ENCODE peak calls at places on chromosomes 5 and 9, in nine cellular contexts. One of them, this sample, is unnamed.

GRCh38 chr5:153237671-153238332 is 252.7 kb upstream of the GRIA1 start:
- DNase-seq in choroid plexus epithelial cell: peak
- DNase-seq in glutamatergic neuron: no peak
- DNase-seq in uterus: no peak
- DNase-seq in H1: no peak
- DNase-seq in fibroblast of the aortic adventitia: no peak
- DNase-seq in GM06990: peak
- DNase-seq in neural crest cell: no peak
- DNase-seq in kidney epithelial cell: no peak
- DNase-seq in this sample: no peak

GRCh38 chr9:96202971-96203780 is 98.8 kb downstream of the HSD17B3 start:
- DNase-seq in uterus: no peak
- DNase-seq in fibroblast of the aortic adventitia: no peak
- DNase-seq in kidney epithelial cell: no peak
- DNase-seq in glutamatergic neuron: no peak
- DNase-seq in H1: no peak
- DNase-seq in neural crest cell: no peak
- DNase-seq in choroid plexus epithelial cell: no peak
- DNase-seq in GM06990: no peak
- DNase-seq in this sample: no peak

GRCh38 chr5:1661831-1662558 is 137.6 kb downstream of the MRPL36 start:
- DNase-seq in H1: no peak
- DNase-seq in GM06990: no peak
- DNase-seq in choroid plexus epithelial cell: no peak
- DNase-seq in uterus: no peak
- DNase-seq in fibroblast of the aortic adventitia: no peak
- DNase-seq in kidney epithelial cell: no peak
- DNase-seq in glutamatergic neuron: no peak
- DNase-seq in neural crest cell: no peak
- DNase-seq in this sample: no peak

GRCh38 chr5:156375895-156376495 is 49.0 kb downstream of the SGCD start:
- DNase-seq in fibroblast of the aortic adventitia: no peak
- DNase-seq in glutamatergic neuron: no peak
- DNase-seq in GM06990: peak
- DNase-seq in choroid plexus epithelial cell: no peak
- DNase-seq in kidney epithelial cell: no peak
- DNase-seq in uterus: no peak
- DNase-seq in H1: no peak
- DNase-seq in neural crest cell: no peak
- DNase-seq in this sample: no peak

GRCh38 chr9:9563817-9564216 is 1049.0 kb downstream of the PTPRD start:
- DNase-seq in fibroblast of the aortic adventitia: no peak
- DNase-seq in GM06990: no peak
- DNase-seq in choroid plexus epithelial cell: no peak
- DNase-seq in neural crest cell: no peak
- DNase-seq in H1: no peak
- DNase-seq in glutamatergic neuron: no peak
- DNase-seq in uterus: no peak
- DNase-seq in kidney epithelial cell: peak
- DNase-seq in this sample: no peak

GRCh38 chr9:419571-420156 is 205.0 kb downstream of the DOCK8 start:
- DNase-seq in uterus: no peak
- DNase-seq in choroid plexus epithelial cell: peak
- DNase-seq in kidney epithelial cell: no peak
- DNase-seq in H1: no peak
- DNase-seq in GM06990: no peak
- DNase-seq in neural crest cell: no peak
- DNase-seq in fibroblast of the aortic adventitia: peak
- DNase-seq in glutamatergic neuron: no peak
- DNase-seq in this sample: no peak

GRCh38 chr9:123453904-123454321 is 97.9 kb downstream of the CRB2 start:
- DNase-seq in choroid plexus epithelial cell: no peak
- DNase-seq in H1: no peak
- DNase-seq in fibroblast of the aortic adventitia: no peak
- DNase-seq in uterus: no peak
- DNase-seq in GM06990: no peak
- DNase-seq in neural crest cell: peak
- DNase-seq in kidney epithelial cell: no peak
- DNase-seq in glutamatergic neuron: no peak
- DNase-seq in this sample: no peak

GRCh38 chr5:157819502-157820125 is 39.3 kb downstream of the CLINT1 start:
- DNase-seq in choroid plexus epithelial cell: peak
- DNase-seq in fibroblast of the aortic adventitia: peak
- DNase-seq in glutamatergic neuron: no peak
- DNase-seq in neural crest cell: no peak
- DNase-seq in GM06990: no peak
- DNase-seq in uterus: no peak
- DNase-seq in H1: no peak
- DNase-seq in kidney epithelial cell: no peak
- DNase-seq in this sample: no peak

GRCh38 chr5:116724971-116725370 is 150.3 kb upstream of the SEMA6A start:
- DNase-seq in H1: no peak
- DNase-seq in glutamatergic neuron: no peak
- DNase-seq in GM06990: no peak
- DNase-seq in choroid plexus epithelial cell: no peak
- DNase-seq in kidney epithelial cell: no peak
- DNase-seq in neural crest cell: no peak
- DNase-seq in fibroblast of the aortic adventitia: no peak
- DNase-seq in uterus: no peak
- DNase-seq in this sample: no peak

GRCh38 chr9:134601764-134602163 is 39.8 kb upstream of the COL5A1 start:
- DNase-seq in H1: no peak
- DNase-seq in neural crest cell: no peak
- DNase-seq in glutamatergic neuron: no peak
- DNase-seq in kidney epithelial cell: no peak
- DNase-seq in fibroblast of the aortic adventitia: peak
- DNase-seq in choroid plexus epithelial cell: peak
- DNase-seq in uterus: no peak
- DNase-seq in GM06990: no peak
- DNase-seq in this sample: no peak

GRCh38 chr5:120463991-120464626 is at the start of gene PRR16:
- DNase-seq in H1: peak
- DNase-seq in kidney epithelial cell: no peak
- DNase-seq in uterus: peak
- DNase-seq in glutamatergic neuron: peak
- DNase-seq in GM06990: peak
- DNase-seq in fibroblast of the aortic adventitia: peak
- DNase-seq in neural crest cell: peak
- DNase-seq in choroid plexus epithelial cell: peak
- DNase-seq in this sample: no peak

GRCh38 chr5:112202694-112203093 is 216.4 kb downstream of the EPB41L4A start:
- DNase-seq in fibroblast of the aortic adventitia: no peak
- DNase-seq in neural crest cell: no peak
- DNase-seq in kidney epithelial cell: no peak
- DNase-seq in choroid plexus epithelial cell: no peak
- DNase-seq in H1: no peak
- DNase-seq in glutamatergic neuron: no peak
- DNase-seq in GM06990: no peak
- DNase-seq in uterus: no peak
- DNase-seq in this sample: no peak

GRCh38 chr9:125646222-125647100 is 60.5 kb downstream of the MAPKAP1 start:
- DNase-seq in choroid plexus epithelial cell: peak
- DNase-seq in neural crest cell: no peak
- DNase-seq in H1: no peak
- DNase-seq in uterus: no peak
- DNase-seq in glutamatergic neuron: no peak
- DNase-seq in fibroblast of the aortic adventitia: peak
- DNase-seq in GM06990: peak
- DNase-seq in kidney epithelial cell: no peak
- DNase-seq in this sample: no peak

GRCh38 chr5:177372534-177372896 is 11.7 kb upstream of the SLC34A1 start:
- DNase-seq in neural crest cell: no peak
- DNase-seq in H1: no peak
- DNase-seq in glutamatergic neuron: no peak
- DNase-seq in kidney epithelial cell: no peak
- DNase-seq in fibroblast of the aortic adventitia: no peak
- DNase-seq in choroid plexus epithelial cell: no peak
- DNase-seq in uterus: no peak
- DNase-seq in GM06990: no peak
- DNase-seq in this sample: no peak

GRCh38 chr9:36858805-36859375 is 175.2 kb downstream of the PAX5 start:
- DNase-seq in GM06990: no peak
- DNase-seq in kidney epithelial cell: no peak
- DNase-seq in fibroblast of the aortic adventitia: no peak
- DNase-seq in uterus: no peak
- DNase-seq in glutamatergic neuron: no peak
- DNase-seq in neural crest cell: no peak
- DNase-seq in choroid plexus epithelial cell: no peak
- DNase-seq in H1: no peak
- DNase-seq in this sample: no peak

GRCh38 chr9:36853233-36853632 is 180.8 kb downstream of the PAX5 start:
- DNase-seq in H1: no peak
- DNase-seq in glutamatergic neuron: no peak
- DNase-seq in fibroblast of the aortic adventitia: no peak
- DNase-seq in GM06990: no peak
- DNase-seq in neural crest cell: no peak
- DNase-seq in kidney epithelial cell: no peak
- DNase-seq in choroid plexus epithelial cell: no peak
- DNase-seq in uterus: no peak
- DNase-seq in this sample: no peak

GRCh38 chr9:36854034-36854433 is 180.0 kb downstream of the PAX5 start:
- DNase-seq in H1: no peak
- DNase-seq in kidney epithelial cell: no peak
- DNase-seq in glutamatergic neuron: no peak
- DNase-seq in GM06990: no peak
- DNase-seq in choroid plexus epithelial cell: no peak
- DNase-seq in neural crest cell: no peak
- DNase-seq in uterus: no peak
- DNase-seq in fibroblast of the aortic adventitia: no peak
- DNase-seq in this sample: no peak

GRCh38 chr9:36854751-36855150 is 179.3 kb downstream of the PAX5 start:
- DNase-seq in H1: no peak
- DNase-seq in choroid plexus epithelial cell: no peak
- DNase-seq in fibroblast of the aortic adventitia: no peak
- DNase-seq in neural crest cell: no peak
- DNase-seq in kidney epithelial cell: no peak
- DNase-seq in uterus: no peak
- DNase-seq in glutamatergic neuron: no peak
- DNase-seq in GM06990: no peak
- DNase-seq in this sample: no peak

DNA sequence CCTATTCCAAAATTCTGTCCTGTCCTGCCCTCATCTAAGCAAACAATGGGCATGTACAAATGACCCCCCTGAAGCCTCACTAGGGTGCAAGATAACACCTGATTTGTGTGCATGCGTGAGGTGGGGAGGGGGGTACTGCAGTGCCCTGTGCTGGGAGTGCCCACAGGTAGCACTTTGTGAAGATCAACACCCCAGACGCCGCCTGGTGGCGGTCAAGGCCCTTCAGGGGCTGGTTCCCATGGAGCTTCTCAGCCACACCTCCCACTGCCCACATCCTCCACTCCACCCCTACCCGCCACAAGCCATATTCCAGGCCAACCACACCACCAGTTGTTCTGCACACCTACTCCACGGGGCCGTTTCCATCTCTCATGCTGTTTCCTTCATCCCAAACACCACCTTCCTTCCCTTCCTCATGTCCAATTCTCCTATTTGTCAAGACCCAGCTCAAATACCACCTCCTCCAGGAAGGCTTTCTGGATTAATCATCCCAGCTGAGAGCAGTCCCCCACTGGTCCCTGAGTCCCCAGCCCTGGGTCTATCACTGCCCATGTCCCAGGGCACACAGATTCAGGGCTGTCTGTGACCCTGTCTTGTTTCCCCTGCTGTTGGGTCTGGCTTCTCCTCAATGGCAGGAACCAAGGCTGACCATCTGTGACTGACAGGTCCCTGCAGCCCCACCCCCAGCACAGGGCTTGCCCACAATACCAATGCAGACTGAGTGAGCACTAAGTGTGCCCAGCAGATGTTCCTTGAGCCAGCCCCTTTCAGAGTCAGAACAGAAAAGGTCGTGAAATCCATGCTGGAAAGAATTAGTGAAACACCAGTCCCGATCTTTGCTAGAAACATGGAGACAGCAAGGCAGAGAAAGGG is 178.4 kb downstream of the PAX5 start:
- DNase-seq in neural crest cell: no peak
- DNase-seq in H1: peak
- DNase-seq in uterus: no peak
- DNase-seq in GM06990: no peak
- DNase-seq in glutamatergic neuron: peak
- DNase-seq in choroid plexus epithelial cell: peak
- DNase-seq in fibroblast of the aortic adventitia: no peak
- DNase-seq in kidney epithelial cell: no peak
- DNase-seq in this sample: no peak
- TF ChIP-seq CTCF in neural crest cell: peak
- TF ChIP-seq CTCF in H1: peak
- TF ChIP-seq CTCF in uterus: no peak
- TF ChIP-seq CTCF in GM06990: peak
- TF ChIP-seq CTCF in glutamatergic neuron: peak
- TF ChIP-seq CTCF in choroid plexus epithelial cell: peak
- TF ChIP-seq CTCF in fibroblast of the aortic adventitia: peak
- TF ChIP-seq CTCF in kidney epithelial cell: peak
- TF ChIP-seq CTCF in this sample: peak

GRCh38 chr5:33180900-33181299 is 259.9 kb upstream of the TARS1 start:
- DNase-seq in uterus: no peak
- DNase-seq in GM06990: no peak
- DNase-seq in choroid plexus epithelial cell: peak
- DNase-seq in H1: no peak
- DNase-seq in glutamatergic neuron: no peak
- DNase-seq in fibroblast of the aortic adventitia: peak
- DNase-seq in neural crest cell: no peak
- DNase-seq in kidney epithelial cell: no peak
- DNase-seq in this sample: no peak
- TF ChIP-seq CTCF in uterus: no peak
- TF ChIP-seq CTCF in GM06990: no peak
- TF ChIP-seq CTCF in choroid plexus epithelial cell: peak
- TF ChIP-seq CTCF in H1: peak
- TF ChIP-seq CTCF in glutamatergic neuron: no peak
- TF ChIP-seq CTCF in fibroblast of the aortic adventitia: peak
- TF ChIP-seq CTCF in neural crest cell: peak
- TF ChIP-seq CTCF in kidney epithelial cell: peak
- TF ChIP-seq CTCF in this sample: no peak

GRCh38 chr5:134845852-134846640 is at the start of gene C5orf24:
- DNase-seq in fibroblast of the aortic adventitia: peak
- DNase-seq in glutamatergic neuron: peak
- DNase-seq in GM06990: peak
- DNase-seq in neural crest cell: peak
- DNase-seq in H1: peak
- DNase-seq in kidney epithelial cell: peak
- DNase-seq in choroid plexus epithelial cell: peak
- DNase-seq in uterus: peak
- DNase-seq in this sample: peak
- TF ChIP-seq CTCF in fibroblast of the aortic adventitia: no peak
- TF ChIP-seq CTCF in glutamatergic neuron: no peak
- TF ChIP-seq CTCF in GM06990: no peak
- TF ChIP-seq CTCF in neural crest cell: no peak
- TF ChIP-seq CTCF in H1: no peak
- TF ChIP-seq CTCF in kidney epithelial cell: no peak
- TF ChIP-seq CTCF in choroid plexus epithelial cell: no peak
- TF ChIP-seq CTCF in uterus: no peak
- TF ChIP-seq CTCF in this sample: no peak

DNA sequence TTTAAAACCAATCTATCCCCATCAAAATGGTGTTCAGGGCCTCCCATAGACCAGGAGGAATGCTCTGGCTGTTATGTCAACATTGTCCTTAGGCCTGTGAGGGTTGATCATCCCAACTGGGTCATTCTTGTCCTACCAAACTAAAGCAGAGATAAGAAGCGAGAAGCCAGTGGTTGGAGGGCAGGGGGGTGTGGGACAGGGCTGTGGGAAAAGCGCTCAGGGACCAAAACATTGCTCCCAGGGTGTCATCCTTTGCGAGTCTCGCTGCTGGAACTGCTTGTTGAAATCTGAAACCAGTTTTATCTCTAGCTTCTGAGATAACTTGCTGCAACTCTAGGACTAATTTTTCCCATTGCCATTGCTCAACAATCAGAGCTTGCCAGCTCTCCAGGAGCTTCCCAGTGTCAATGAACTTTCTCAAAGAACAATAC is 48.1 kb downstream of the SPATA31C2 start:
- DNase-seq in uterus: peak
- DNase-seq in glutamatergic neuron: no peak
- DNase-seq in neural crest cell: no peak
- DNase-seq in kidney epithelial cell: no peak
- DNase-seq in H1: no peak
- DNase-seq in GM06990: no peak
- DNase-seq in fibroblast of the aortic adventitia: peak
- DNase-seq in choroid plexus epithelial cell: peak
- DNase-seq in this sample: no peak
- TF ChIP-seq CTCF in uterus: no peak
- TF ChIP-seq CTCF in glutamatergic neuron: no peak
- TF ChIP-seq CTCF in neural crest cell: no peak
- TF ChIP-seq CTCF in kidney epithelial cell: no peak
- TF ChIP-seq CTCF in H1: no peak
- TF ChIP-seq CTCF in GM06990: no peak
- TF ChIP-seq CTCF in fibroblast of the aortic adventitia: no peak
- TF ChIP-seq CTCF in choroid plexus epithelial cell: no peak
- TF ChIP-seq CTCF in this sample: no peak

This sample was measured in CD14-positive monocyte.